ENCODE peak calls at places on chromosomes 16 and 17, in ten cellular contexts. One of them, this sample, is unnamed.
A peak's percentile ranks its signal among the peaks of the same experiment; 100 is the strongest.

GRCh38 chr17:61254894-61255293 is 144.7 kb upstream of the TBX2 start:
- DNase-seq in Peyer's patch: no peak
- DNase-seq in astrocyte of the spinal cord: no peak
- DNase-seq in lower leg skin: no peak
- DNase-seq in GM23338: no peak
- DNase-seq in GM06990: no peak
- DNase-seq in left lung: no peak
- DNase-seq in upper lobe of right lung: no peak
- DNase-seq in ascending aorta: no peak
- DNase-seq in AG04450: no peak
- DNase-seq in this sample: no peak

GRCh38 chr17:83152745-83153611 is 73.6 kb downstream of the METRNL start:
- DNase-seq in AG04450: no peak
- DNase-seq in lower leg skin: peak; percentile 67
- DNase-seq in GM06990: no peak
- DNase-seq in Peyer's patch: no peak
- DNase-seq in left lung: peak; percentile 82
- DNase-seq in astrocyte of the spinal cord: no peak
- DNase-seq in upper lobe of right lung: no peak
- DNase-seq in GM23338: no peak
- DNase-seq in ascending aorta: no peak
- DNase-seq in this sample: no peak

GRCh38 chr16:84360170-84360569 is 8.2 kb upstream of the ATP2C2 start:
- DNase-seq in AG04450: no peak
- DNase-seq in ascending aorta: no peak
- DNase-seq in astrocyte of the spinal cord: peak; percentile 2
- DNase-seq in GM06990: no peak
- DNase-seq in upper lobe of right lung: no peak
- DNase-seq in left lung: no peak
- DNase-seq in Peyer's patch: peak; percentile 10
- DNase-seq in lower leg skin: no peak
- DNase-seq in GM23338: no peak
- DNase-seq in this sample: peak; percentile 4

GRCh38 chr16:86566966-86567700 is 504 bp downstream of the FOXC2 start:
- DNase-seq in ascending aorta: no peak
- DNase-seq in astrocyte of the spinal cord: peak; percentile 88
- DNase-seq in AG04450: no peak
- DNase-seq in Peyer's patch: no peak
- DNase-seq in lower leg skin: no peak
- DNase-seq in upper lobe of right lung: no peak
- DNase-seq in GM23338: peak; percentile 61
- DNase-seq in left lung: peak; percentile 64
- DNase-seq in GM06990: no peak
- DNase-seq in this sample: peak; percentile 83

GRCh38 chr17:80265205-80266068 is 4.8 kb downstream of the RNF213 start:
- DNase-seq in GM23338: no peak
- DNase-seq in upper lobe of right lung: peak; percentile 71
- DNase-seq in left lung: no peak
- DNase-seq in GM06990: peak; percentile 59
- DNase-seq in lower leg skin: no peak
- DNase-seq in astrocyte of the spinal cord: no peak
- DNase-seq in ascending aorta: no peak
- DNase-seq in Peyer's patch: no peak
- DNase-seq in AG04450: no peak
- DNase-seq in this sample: no peak

GRCh38 chr17:76232342-76232741 is 8.0 kb downstream of the RNF157 start:
- DNase-seq in GM23338: no peak
- DNase-seq in GM06990: no peak
- DNase-seq in left lung: no peak
- DNase-seq in upper lobe of right lung: no peak
- DNase-seq in AG04450: peak; percentile 91
- DNase-seq in ascending aorta: no peak
- DNase-seq in Peyer's patch: no peak
- DNase-seq in astrocyte of the spinal cord: peak; percentile 34
- DNase-seq in lower leg skin: no peak
- DNase-seq in this sample: peak; percentile 57

GRCh38 chr17:19546289-19547065 is 12.8 kb downstream of the SLC47A1 start:
- DNase-seq in ascending aorta: no peak
- DNase-seq in Peyer's patch: no peak
- DNase-seq in GM06990: no peak
- DNase-seq in lower leg skin: peak; percentile 56
- DNase-seq in upper lobe of right lung: peak; percentile 73
- DNase-seq in AG04450: no peak
- DNase-seq in astrocyte of the spinal cord: no peak
- DNase-seq in left lung: no peak
- DNase-seq in GM23338: peak; percentile 36
- DNase-seq in this sample: no peak

GRCh38 chr16:50806099-50807062 is 64.5 kb downstream of the CYLD start:
- DNase-seq in astrocyte of the spinal cord: peak; percentile 92
- DNase-seq in ascending aorta: peak; percentile 49
- DNase-seq in GM23338: peak; percentile 94
- DNase-seq in lower leg skin: peak; percentile 87
- DNase-seq in AG04450: peak; percentile 77
- DNase-seq in left lung: peak; percentile 85
- DNase-seq in upper lobe of right lung: peak; percentile 83
- DNase-seq in Peyer's patch: peak; percentile 82
- DNase-seq in GM06990: peak; percentile 77
- DNase-seq in this sample: peak; percentile 95

GRCh38 chr17:75488693-75489510 is 26.4 kb downstream of the CASKIN2 start:
- DNase-seq in astrocyte of the spinal cord: no peak
- DNase-seq in GM06990: no peak
- DNase-seq in AG04450: no peak
- DNase-seq in left lung: peak; percentile 53
- DNase-seq in Peyer's patch: no peak
- DNase-seq in ascending aorta: no peak
- DNase-seq in GM23338: no peak
- DNase-seq in upper lobe of right lung: no peak
- DNase-seq in lower leg skin: no peak
- DNase-seq in this sample: no peak

GRCh38 chr16:11087691-11088431 is 143.5 kb downstream of the CLEC16A start:
- DNase-seq in AG04450: no peak
- DNase-seq in ascending aorta: no peak
- DNase-seq in GM06990: no peak
- DNase-seq in lower leg skin: no peak
- DNase-seq in upper lobe of right lung: no peak
- DNase-seq in left lung: no peak
- DNase-seq in astrocyte of the spinal cord: no peak
- DNase-seq in Peyer's patch: no peak
- DNase-seq in GM23338: peak; percentile 42
- DNase-seq in this sample: peak; percentile 49

GRCh38 chr16:5944971-5945370 is 847.4 kb upstream of the EEF2KMT start:
- DNase-seq in left lung: no peak
- DNase-seq in upper lobe of right lung: no peak
- DNase-seq in GM23338: no peak
- DNase-seq in astrocyte of the spinal cord: peak; percentile 45
- DNase-seq in Peyer's patch: no peak
- DNase-seq in ascending aorta: no peak
- DNase-seq in lower leg skin: no peak
- DNase-seq in GM06990: no peak
- DNase-seq in AG04450: no peak
- DNase-seq in this sample: no peak

GRCh38 chr17:67515490-67516088 is 138.5 kb downstream of the PITPNC1 start:
- DNase-seq in lower leg skin: no peak
- DNase-seq in Peyer's patch: no peak
- DNase-seq in upper lobe of right lung: no peak
- DNase-seq in astrocyte of the spinal cord: no peak
- DNase-seq in GM23338: no peak
- DNase-seq in GM06990: no peak
- DNase-seq in left lung: no peak
- DNase-seq in ascending aorta: no peak
- DNase-seq in AG04450: no peak
- DNase-seq in this sample: no peak

GRCh38 chr16:31451681-31452351 is 7.5 kb upstream of the ARMC5 start:
- DNase-seq in astrocyte of the spinal cord: peak; percentile 76
- DNase-seq in ascending aorta: no peak
- DNase-seq in AG04450: peak; percentile 63
- DNase-seq in lower leg skin: no peak
- DNase-seq in Peyer's patch: peak; percentile 59
- DNase-seq in upper lobe of right lung: peak; percentile 71
- DNase-seq in GM06990: no peak
- DNase-seq in left lung: no peak
- DNase-seq in GM23338: peak; percentile 85
- DNase-seq in this sample: peak; percentile 83

GRCh38 chr17:18859256-18859655 is 1.3 kb downstream of the PRPSAP2 start:
- DNase-seq in lower leg skin: no peak
- DNase-seq in GM06990: peak; percentile 18
- DNase-seq in Peyer's patch: no peak
- DNase-seq in AG04450: no peak
- DNase-seq in ascending aorta: no peak
- DNase-seq in left lung: no peak
- DNase-seq in GM23338: no peak
- DNase-seq in upper lobe of right lung: no peak
- DNase-seq in astrocyte of the spinal cord: no peak
- DNase-seq in this sample: peak; percentile 69

GRCh38 chr16:27748868-27749546 is 199.1 kb downstream of the KATNIP start:
- DNase-seq in Peyer's patch: peak; percentile 73
- DNase-seq in left lung: no peak
- DNase-seq in GM06990: no peak
- DNase-seq in ascending aorta: no peak
- DNase-seq in astrocyte of the spinal cord: peak; percentile 78
- DNase-seq in AG04450: peak; percentile 39
- DNase-seq in GM23338: peak; percentile 77
- DNase-seq in upper lobe of right lung: no peak
- DNase-seq in lower leg skin: peak; percentile 77
- DNase-seq in this sample: peak; percentile 91

DNA sequence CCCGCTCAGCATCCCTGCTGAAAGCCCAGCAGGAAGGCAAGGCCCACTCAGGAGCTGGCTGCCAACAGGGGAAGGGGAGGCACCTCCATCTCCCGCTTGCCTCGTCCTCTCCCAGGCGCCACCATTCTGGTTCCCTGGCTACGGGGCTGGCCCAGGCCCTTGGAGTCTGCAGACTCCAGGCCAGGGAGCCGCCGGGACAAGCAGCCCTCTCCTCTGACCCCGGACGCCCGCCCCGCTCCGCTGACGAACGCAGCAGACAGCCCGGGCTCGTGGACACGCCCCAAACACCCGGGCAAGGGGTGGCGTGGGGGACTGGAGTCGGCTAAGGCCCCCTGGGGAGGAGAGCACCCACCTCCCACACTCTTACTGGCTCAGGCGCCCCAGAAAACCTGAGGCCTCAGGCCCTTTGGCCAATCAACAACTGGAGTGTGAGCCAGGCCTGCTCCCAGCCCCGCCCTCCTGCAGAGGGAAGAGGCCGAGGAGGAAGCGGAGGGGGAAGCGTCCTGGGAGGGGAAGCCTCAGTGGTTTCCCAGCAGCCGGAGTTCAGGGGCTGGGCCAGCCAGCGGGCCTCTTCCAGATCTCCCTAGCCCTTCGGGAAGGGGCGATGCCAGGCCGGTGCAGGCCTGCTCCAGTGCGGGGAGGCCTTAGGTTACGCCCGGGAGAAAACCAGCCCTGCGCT is 4.2 kb downstream of the MNT start:
- DNase-seq in GM06990: peak; percentile 80
- DNase-seq in ascending aorta: peak; percentile 92
- DNase-seq in left lung: peak; percentile 99
- DNase-seq in Peyer's patch: peak; percentile 91
- DNase-seq in AG04450: peak; percentile 96
- DNase-seq in GM23338: peak; percentile 96
- DNase-seq in astrocyte of the spinal cord: peak; percentile 98
- DNase-seq in lower leg skin: peak; percentile 88
- DNase-seq in upper lobe of right lung: peak; percentile 96
- DNase-seq in this sample: peak; percentile 99
- H3K4me3 ChIP-seq in GM06990: peak overlapping the region; percentile 60
- H3K4me3 ChIP-seq in ascending aorta: peak overlapping the region; percentile 47
- H3K4me3 ChIP-seq in left lung: peak overlapping the region; percentile 44
- H3K4me3 ChIP-seq in Peyer's patch: peak overlapping the region; percentile 24
- H3K4me3 ChIP-seq in AG04450: peak overlapping the region; percentile 55
- H3K4me3 ChIP-seq in GM23338: peak overlapping the region; percentile 83
- H3K4me3 ChIP-seq in astrocyte of the spinal cord: peak overlapping the region; percentile 17
- H3K4me3 ChIP-seq in lower leg skin: no peak overlapping the region
- H3K4me3 ChIP-seq in upper lobe of right lung: peak overlapping the region; percentile 46
- H3K4me3 ChIP-seq in this sample: peak overlapping the region; percentile 47

GRCh38 chr16:17970816-17971291 is 365.7 kb downstream of the NPIPA8 start:
- DNase-seq in GM23338: peak; percentile 18
- DNase-seq in left lung: no peak
- DNase-seq in AG04450: no peak
- DNase-seq in Peyer's patch: no peak
- DNase-seq in GM06990: no peak
- DNase-seq in lower leg skin: peak; percentile 60
- DNase-seq in ascending aorta: no peak
- DNase-seq in upper lobe of right lung: no peak
- DNase-seq in astrocyte of the spinal cord: no peak
- DNase-seq in this sample: no peak
- TF ChIP-seq CTCF in GM23338: peak; percentile 56
- TF ChIP-seq CTCF in left lung: no peak
- TF ChIP-seq CTCF in AG04450: no peak
- TF ChIP-seq CTCF in Peyer's patch: no peak
- TF ChIP-seq CTCF in GM06990: peak; percentile 18
- TF ChIP-seq CTCF in lower leg skin: no peak
- TF ChIP-seq CTCF in ascending aorta: no peak
- TF ChIP-seq CTCF in upper lobe of right lung: peak; percentile 41
- TF ChIP-seq CTCF in astrocyte of the spinal cord: no peak
- TF ChIP-seq CTCF in this sample: no peak

GRCh38 chr16:67959930-67960329 is 8.5 kb downstream of the SLC12A4 start:
- DNase-seq in lower leg skin: no peak
- DNase-seq in Peyer's patch: no peak
- DNase-seq in upper lobe of right lung: no peak
- DNase-seq in GM23338: no peak
- DNase-seq in GM06990: no peak
- DNase-seq in astrocyte of the spinal cord: no peak
- DNase-seq in ascending aorta: no peak
- DNase-seq in left lung: no peak
- DNase-seq in AG04450: no peak
- DNase-seq in this sample: no peak
- H3K4me3 ChIP-seq in lower leg skin: no peak overlapping the region
- H3K4me3 ChIP-seq in Peyer's patch: no peak overlapping the region
- H3K4me3 ChIP-seq in upper lobe of right lung: no peak overlapping the region
- H3K4me3 ChIP-seq in GM23338: no peak overlapping the region
- H3K4me3 ChIP-seq in GM06990: no peak overlapping the region
- H3K4me3 ChIP-seq in astrocyte of the spinal cord: no peak overlapping the region
- H3K4me3 ChIP-seq in ascending aorta: no peak overlapping the region
- H3K4me3 ChIP-seq in left lung: no peak overlapping the region
- H3K4me3 ChIP-seq in AG04450: no peak overlapping the region
- H3K4me3 ChIP-seq in this sample: no peak overlapping the region

DNA sequence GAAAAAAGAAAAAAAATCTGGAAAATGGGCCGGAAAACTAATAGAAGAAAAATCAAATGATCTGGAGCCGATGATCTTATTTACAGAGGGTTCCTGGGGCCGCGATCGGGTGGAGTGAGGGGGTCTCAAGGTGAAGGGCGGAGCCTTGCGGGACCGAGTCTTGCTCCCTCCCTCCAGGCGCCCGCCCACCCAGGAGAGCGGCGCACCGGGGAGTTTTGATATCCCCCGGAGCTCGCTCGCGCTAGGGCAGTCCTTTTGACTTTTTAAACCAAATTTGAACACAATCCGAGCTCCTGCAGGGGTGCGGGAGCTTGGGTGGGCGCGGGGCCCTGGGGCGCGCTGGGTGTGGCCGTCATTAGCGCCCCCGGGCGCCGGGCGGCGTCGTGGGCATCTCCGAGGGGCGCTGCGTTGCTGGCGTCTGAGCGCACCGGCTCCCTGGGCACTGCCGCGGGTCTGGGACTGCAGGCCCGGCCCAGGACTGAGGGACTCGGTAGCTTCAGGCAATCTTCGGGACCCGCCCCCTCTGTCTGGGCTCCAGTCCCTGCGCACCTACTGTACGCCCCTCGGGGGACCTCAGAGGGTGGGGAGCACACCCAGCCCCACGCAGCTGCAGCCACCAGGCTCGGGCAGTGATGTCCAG is 10.9 kb downstream of the MAF start:
- DNase-seq in lower leg skin: no peak
- DNase-seq in upper lobe of right lung: no peak
- DNase-seq in Peyer's patch: no peak
- DNase-seq in astrocyte of the spinal cord: no peak
- DNase-seq in GM06990: no peak
- DNase-seq in AG04450: no peak
- DNase-seq in GM23338: peak; percentile 68
- DNase-seq in ascending aorta: no peak
- DNase-seq in left lung: peak; percentile 71
- DNase-seq in this sample: no peak
- TF ChIP-seq CTCF in lower leg skin: no peak
- TF ChIP-seq CTCF in upper lobe of right lung: peak; percentile 11
- TF ChIP-seq CTCF in Peyer's patch: no peak
- TF ChIP-seq CTCF in astrocyte of the spinal cord: no peak
- TF ChIP-seq CTCF in GM06990: no peak
- TF ChIP-seq CTCF in AG04450: no peak
- TF ChIP-seq CTCF in GM23338: peak; percentile 4
- TF ChIP-seq CTCF in ascending aorta: no peak
- TF ChIP-seq CTCF in left lung: no peak
- TF ChIP-seq CTCF in this sample: no peak

This sample was measured in choroid plexus epithelial cell.